ENCODE peak calls at places on chromosomes 3 and 15, in nine cellular contexts. One of them, this sample, is unnamed.

GRCh38 chr3:183653209-183654064 is 18.0 kb downstream of the KLHL24 start:
- DNase-seq in B cell: peak
- DNase-seq in BE2C: no peak
- DNase-seq in tibial nerve: no peak
- DNase-seq in astrocyte of the spinal cord: peak
- DNase-seq in activated B cell treated with CpG ODN at 0.5 μM for 24 hours: no peak
- DNase-seq in AG09309: no peak
- DNase-seq in foreskin keratinocyte: peak
- DNase-seq in lung: no peak
- DNase-seq in this sample: no peak

GRCh38 chr3:126936110-126936509 is 46.8 kb upstream of the PLXNA1 start:
- DNase-seq in B cell: no peak
- DNase-seq in BE2C: no peak
- DNase-seq in tibial nerve: no peak
- DNase-seq in astrocyte of the spinal cord: no peak
- DNase-seq in activated B cell treated with CpG ODN at 0.5 μM for 24 hours: no peak
- DNase-seq in AG09309: no peak
- DNase-seq in foreskin keratinocyte: no peak
- DNase-seq in lung: no peak
- DNase-seq in this sample: no peak

GRCh38 chr3:59482684-59483083 is 432.9 kb upstream of the CFAP20DC start:
- DNase-seq in B cell: no peak
- DNase-seq in BE2C: no peak
- DNase-seq in tibial nerve: no peak
- DNase-seq in astrocyte of the spinal cord: no peak
- DNase-seq in activated B cell treated with CpG ODN at 0.5 μM for 24 hours: no peak
- DNase-seq in AG09309: peak
- DNase-seq in foreskin keratinocyte: peak
- DNase-seq in lung: no peak
- DNase-seq in this sample: peak

GRCh38 chr3:22372292-22372949 is 621.4 kb upstream of the ZNF385D start:
- DNase-seq in B cell: no peak
- DNase-seq in BE2C: no peak
- DNase-seq in tibial nerve: no peak
- DNase-seq in astrocyte of the spinal cord: no peak
- DNase-seq in activated B cell treated with CpG ODN at 0.5 μM for 24 hours: no peak
- DNase-seq in AG09309: no peak
- DNase-seq in foreskin keratinocyte: no peak
- DNase-seq in lung: no peak
- DNase-seq in this sample: no peak

GRCh38 chr15:63983071-63983711 is 63.1 kb downstream of the DAPK2 start:
- DNase-seq in B cell: no peak
- DNase-seq in BE2C: no peak
- DNase-seq in tibial nerve: no peak
- DNase-seq in astrocyte of the spinal cord: no peak
- DNase-seq in activated B cell treated with CpG ODN at 0.5 μM for 24 hours: no peak
- DNase-seq in AG09309: no peak
- DNase-seq in foreskin keratinocyte: no peak
- DNase-seq in lung: no peak
- DNase-seq in this sample: no peak

GRCh38 chr15:69253156-69253555 is 45.6 kb upstream of the PAQR5 start:
- DNase-seq in B cell: no peak
- DNase-seq in BE2C: peak
- DNase-seq in tibial nerve: no peak
- DNase-seq in astrocyte of the spinal cord: peak
- DNase-seq in activated B cell treated with CpG ODN at 0.5 μM for 24 hours: no peak
- DNase-seq in AG09309: peak
- DNase-seq in foreskin keratinocyte: peak
- DNase-seq in lung: no peak
- DNase-seq in this sample: peak

GRCh38 chr3:127791221-127791913 is 30.9 kb downstream of the MGLL start:
- DNase-seq in B cell: no peak
- DNase-seq in BE2C: no peak
- DNase-seq in tibial nerve: no peak
- DNase-seq in astrocyte of the spinal cord: peak
- DNase-seq in activated B cell treated with CpG ODN at 0.5 μM for 24 hours: no peak
- DNase-seq in AG09309: no peak
- DNase-seq in foreskin keratinocyte: peak
- DNase-seq in lung: no peak
- DNase-seq in this sample: peak

GRCh38 chr3:169390310-169390731 is 273.2 kb downstream of the MECOM start:
- DNase-seq in B cell: no peak
- DNase-seq in BE2C: no peak
- DNase-seq in tibial nerve: no peak
- DNase-seq in astrocyte of the spinal cord: no peak
- DNase-seq in activated B cell treated with CpG ODN at 0.5 μM for 24 hours: no peak
- DNase-seq in AG09309: peak
- DNase-seq in foreskin keratinocyte: peak
- DNase-seq in lung: no peak
- DNase-seq in this sample: no peak

GRCh38 chr15:64985382-64986033 is 4.2 kb downstream of the SPG21 start:
- DNase-seq in B cell: peak
- DNase-seq in BE2C: no peak
- DNase-seq in tibial nerve: no peak
- DNase-seq in astrocyte of the spinal cord: no peak
- DNase-seq in activated B cell treated with CpG ODN at 0.5 μM for 24 hours: no peak
- DNase-seq in AG09309: no peak
- DNase-seq in foreskin keratinocyte: no peak
- DNase-seq in lung: peak
- DNase-seq in this sample: peak

GRCh38 chr15:50051811-50052419 is 67.1 kb downstream of the ATP8B4 start:
- DNase-seq in B cell: peak
- DNase-seq in BE2C: peak
- DNase-seq in tibial nerve: peak
- DNase-seq in astrocyte of the spinal cord: peak
- DNase-seq in activated B cell treated with CpG ODN at 0.5 μM for 24 hours: no peak
- DNase-seq in AG09309: peak
- DNase-seq in foreskin keratinocyte: peak
- DNase-seq in lung: peak
- DNase-seq in this sample: peak

GRCh38 chr3:181417748-181418147 is 294.0 kb upstream of the SOX2 start:
- DNase-seq in B cell: no peak
- DNase-seq in BE2C: peak
- DNase-seq in tibial nerve: no peak
- DNase-seq in astrocyte of the spinal cord: peak
- DNase-seq in activated B cell treated with CpG ODN at 0.5 μM for 24 hours: no peak
- DNase-seq in AG09309: no peak
- DNase-seq in foreskin keratinocyte: peak
- DNase-seq in lung: no peak
- DNase-seq in this sample: no peak

GRCh38 chr15:65334586-65335231 is 30.2 kb downstream of the RNU5B-1 start:
- DNase-seq in B cell: no peak
- DNase-seq in BE2C: peak
- DNase-seq in tibial nerve: no peak
- DNase-seq in astrocyte of the spinal cord: no peak
- DNase-seq in activated B cell treated with CpG ODN at 0.5 μM for 24 hours: no peak
- DNase-seq in AG09309: no peak
- DNase-seq in foreskin keratinocyte: no peak
- DNase-seq in lung: no peak
- DNase-seq in this sample: no peak

GRCh38 chr15:25893621-25894020 is 30.5 kb upstream of the ATP10A start:
- DNase-seq in B cell: no peak
- DNase-seq in BE2C: no peak
- DNase-seq in tibial nerve: no peak
- DNase-seq in astrocyte of the spinal cord: no peak
- DNase-seq in activated B cell treated with CpG ODN at 0.5 μM for 24 hours: no peak
- DNase-seq in AG09309: no peak
- DNase-seq in foreskin keratinocyte: no peak
- DNase-seq in lung: no peak
- DNase-seq in this sample: no peak

GRCh38 chr15:78621810-78622402 is 1.1 kb upstream of the CHRNA3 start:
- DNase-seq in B cell: no peak
- DNase-seq in BE2C: no peak
- DNase-seq in tibial nerve: no peak
- DNase-seq in astrocyte of the spinal cord: no peak
- DNase-seq in activated B cell treated with CpG ODN at 0.5 μM for 24 hours: no peak
- DNase-seq in AG09309: no peak
- DNase-seq in foreskin keratinocyte: no peak
- DNase-seq in lung: no peak
- DNase-seq in this sample: no peak

GRCh38 chr3:21892104-21892503 is 141.1 kb upstream of the ZNF385D start:
- DNase-seq in B cell: no peak
- DNase-seq in BE2C: no peak
- DNase-seq in tibial nerve: no peak
- DNase-seq in astrocyte of the spinal cord: no peak
- DNase-seq in activated B cell treated with CpG ODN at 0.5 μM for 24 hours: no peak
- DNase-seq in AG09309: no peak
- DNase-seq in foreskin keratinocyte: no peak
- DNase-seq in lung: no peak
- DNase-seq in this sample: no peak

GRCh38 chr3:20511863-20512262 is 325.9 kb upstream of the SGO1 start:
- DNase-seq in B cell: peak
- DNase-seq in BE2C: no peak
- DNase-seq in tibial nerve: no peak
- DNase-seq in astrocyte of the spinal cord: peak
- DNase-seq in activated B cell treated with CpG ODN at 0.5 μM for 24 hours: no peak
- DNase-seq in AG09309: peak
- DNase-seq in foreskin keratinocyte: peak
- DNase-seq in lung: no peak
- DNase-seq in this sample: peak

GRCh38 chr3:121232309-121233225 is 313.2 kb downstream of the POLQ start:
- DNase-seq in B cell: no peak
- DNase-seq in BE2C: no peak
- DNase-seq in tibial nerve: no peak
- DNase-seq in astrocyte of the spinal cord: no peak
- DNase-seq in activated B cell treated with CpG ODN at 0.5 μM for 24 hours: no peak
- DNase-seq in AG09309: no peak
- DNase-seq in foreskin keratinocyte: no peak
- DNase-seq in lung: no peak
- DNase-seq in this sample: no peak

GRCh38 chr3:123046262-123046873 is 18.8 kb upstream of the SEMA5B start:
- DNase-seq in B cell: no peak
- DNase-seq in BE2C: no peak
- DNase-seq in tibial nerve: no peak
- DNase-seq in astrocyte of the spinal cord: no peak
- DNase-seq in activated B cell treated with CpG ODN at 0.5 μM for 24 hours: no peak
- DNase-seq in AG09309: no peak
- DNase-seq in foreskin keratinocyte: peak
- DNase-seq in lung: no peak
- DNase-seq in this sample: no peak

DNA sequence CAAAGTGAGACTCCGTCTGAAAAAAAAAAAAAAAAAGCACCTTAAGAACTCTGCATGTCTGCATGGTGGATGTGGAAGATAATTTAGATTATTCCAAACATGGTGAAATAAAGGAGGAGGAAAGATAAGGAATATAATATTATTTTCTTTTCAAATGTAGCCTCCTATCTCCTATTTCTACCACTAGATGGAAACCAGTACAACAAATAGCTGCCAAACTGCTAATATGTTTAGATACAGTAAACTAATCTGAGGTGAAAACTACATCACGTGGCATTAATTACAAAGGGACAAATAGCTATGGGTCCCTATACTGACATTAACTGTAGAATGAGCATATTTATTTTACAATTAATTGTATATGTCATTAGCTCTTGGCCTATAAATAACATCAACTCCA is 197.8 kb downstream of the TBC1D5 start:
- DNase-seq in B cell: no peak
- DNase-seq in BE2C: no peak
- DNase-seq in tibial nerve: no peak
- DNase-seq in astrocyte of the spinal cord: peak
- DNase-seq in activated B cell treated with CpG ODN at 0.5 μM for 24 hours: no peak
- DNase-seq in AG09309: no peak
- DNase-seq in foreskin keratinocyte: no peak
- DNase-seq in lung: no peak
- DNase-seq in this sample: no peak
- TF ChIP-seq CTCF in B cell: no peak
- TF ChIP-seq CTCF in BE2C: peak
- TF ChIP-seq CTCF in tibial nerve: no peak
- TF ChIP-seq CTCF in astrocyte of the spinal cord: peak
- TF ChIP-seq CTCF in activated B cell treated with CpG ODN at 0.5 μM for 24 hours: no peak
- TF ChIP-seq CTCF in AG09309: peak
- TF ChIP-seq CTCF in foreskin keratinocyte: peak
- TF ChIP-seq CTCF in lung: no peak
- TF ChIP-seq CTCF in this sample: peak

DNA sequence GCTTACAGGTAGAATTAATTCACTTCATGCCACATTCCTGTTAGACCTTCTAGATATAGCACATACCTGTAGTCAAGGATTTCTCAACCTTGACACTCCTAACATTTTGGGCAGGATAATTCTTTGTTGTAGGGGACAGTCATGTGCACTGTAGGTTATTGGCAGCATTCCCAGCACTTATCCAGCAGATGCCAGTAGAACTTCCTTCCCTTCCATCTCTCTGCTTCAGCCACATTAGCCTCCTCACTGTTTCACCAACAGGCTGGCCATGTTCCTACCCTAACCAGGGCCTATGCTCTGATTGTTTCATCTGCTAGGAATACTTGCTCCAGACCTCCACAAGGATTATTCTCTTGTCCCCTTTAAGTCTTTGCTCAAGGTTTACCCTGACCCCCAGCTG is 68.0 kb upstream of the STAC start:
- DNase-seq in B cell: no peak
- DNase-seq in BE2C: peak
- DNase-seq in tibial nerve: no peak
- DNase-seq in astrocyte of the spinal cord: no peak
- DNase-seq in activated B cell treated with CpG ODN at 0.5 μM for 24 hours: no peak
- DNase-seq in AG09309: no peak
- DNase-seq in foreskin keratinocyte: peak
- DNase-seq in lung: no peak
- DNase-seq in this sample: peak
- TF ChIP-seq CTCF in B cell: no peak
- TF ChIP-seq CTCF in BE2C: peak
- TF ChIP-seq CTCF in tibial nerve: no peak
- TF ChIP-seq CTCF in astrocyte of the spinal cord: no peak
- TF ChIP-seq CTCF in activated B cell treated with CpG ODN at 0.5 μM for 24 hours: no peak
- TF ChIP-seq CTCF in AG09309: no peak
- TF ChIP-seq CTCF in foreskin keratinocyte: peak
- TF ChIP-seq CTCF in lung: no peak
- TF ChIP-seq CTCF in this sample: no peak

GRCh38 chr15:75921732-75922703 is 18.3 kb downstream of the FBXO22 start:
- DNase-seq in B cell: peak
- DNase-seq in BE2C: peak
- DNase-seq in tibial nerve: peak
- DNase-seq in astrocyte of the spinal cord: peak
- DNase-seq in activated B cell treated with CpG ODN at 0.5 μM for 24 hours: no peak
- DNase-seq in AG09309: peak
- DNase-seq in foreskin keratinocyte: peak
- DNase-seq in lung: peak
- DNase-seq in this sample: peak
- TF ChIP-seq CTCF in B cell: no peak
- TF ChIP-seq CTCF in BE2C: peak
- TF ChIP-seq CTCF in tibial nerve: no peak
- TF ChIP-seq CTCF in astrocyte of the spinal cord: peak
- TF ChIP-seq CTCF in activated B cell treated with CpG ODN at 0.5 μM for 24 hours: no peak
- TF ChIP-seq CTCF in AG09309: peak
- TF ChIP-seq CTCF in foreskin keratinocyte: peak
- TF ChIP-seq CTCF in lung: no peak
- TF ChIP-seq CTCF in this sample: peak

DNA sequence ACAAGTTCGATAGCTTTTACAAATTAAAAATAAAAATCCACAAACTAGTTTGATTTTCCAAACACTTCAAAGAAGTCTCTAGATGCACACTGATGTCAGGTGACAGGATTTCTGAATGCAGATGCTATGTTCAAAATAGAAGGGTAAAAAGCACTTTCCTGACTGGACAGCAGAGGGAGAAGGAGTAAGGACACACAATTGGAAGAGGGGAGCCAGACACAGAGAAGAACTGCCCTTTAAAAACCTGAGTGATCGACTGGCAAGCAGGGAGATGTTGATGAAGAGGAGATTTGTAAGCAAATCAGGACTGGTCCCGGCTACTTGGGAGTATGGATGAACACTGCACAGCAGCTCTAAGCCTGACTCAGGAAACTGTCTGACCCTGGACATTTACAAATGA is 612.8 kb downstream of the MAGI1 start:
- DNase-seq in B cell: no peak
- DNase-seq in BE2C: peak
- DNase-seq in tibial nerve: no peak
- DNase-seq in astrocyte of the spinal cord: peak
- DNase-seq in activated B cell treated with CpG ODN at 0.5 μM for 24 hours: no peak
- DNase-seq in AG09309: no peak
- DNase-seq in foreskin keratinocyte: no peak
- DNase-seq in lung: no peak
- DNase-seq in this sample: no peak
- TF ChIP-seq CTCF in B cell: no peak
- TF ChIP-seq CTCF in BE2C: peak
- TF ChIP-seq CTCF in tibial nerve: no peak
- TF ChIP-seq CTCF in astrocyte of the spinal cord: peak
- TF ChIP-seq CTCF in activated B cell treated with CpG ODN at 0.5 μM for 24 hours: no peak
- TF ChIP-seq CTCF in AG09309: peak
- TF ChIP-seq CTCF in foreskin keratinocyte: peak
- TF ChIP-seq CTCF in lung: no peak
- TF ChIP-seq CTCF in this sample: peak

This sample was measured in foreskin fibroblast.